ENCODE peak calls at places on chromosomes 1 and 21, in six cellular contexts. D, X, T, Q, C and G are unnamed samples. For H3K27me3, the result is how much of the 10 kb centered on the place peaks cover.

GRCh38 chr21:34544032-34544496 is 32.1 kb upstream of the KCNE1 start:
- DNase-seq in D (peak), X (peak), T (peak), Q (peak), C (peak), G (peak)

GRCh38 chr21:45598109-45598508 is 45.4 kb upstream of the PCBP3 start:
- DNase-seq in D (no peak), X (no peak), T (no peak), Q (no peak), C (peak), G (no peak)

GRCh38 chr1:161020573-161021167 is at the start of gene F11R:
- DNase-seq in D (no peak), X (peak), T (peak), Q (peak), C (peak), G (no peak)

GRCh38 chr1:205811660-205812059 is 1.3 kb downstream of the SLC41A1 start:
- DNase-seq in D (peak), X (peak), T (no peak), Q (no peak), C (no peak), G (no peak)

GRCh38 chr1:109617291-109617801 is 2.1 kb downstream of the GNAT2 start:
- DNase-seq in D (no peak), X (peak), T (peak), Q (no peak), C (no peak), G (no peak)

GRCh38 chr21:21851657-21852056 is 853.4 kb downstream of the NCAM2 start:
- DNase-seq in D (no peak), X (no peak), T (peak), Q (no peak), C (no peak), G (no peak)

GRCh38 chr1:60564196-60564595 is 490.6 kb upstream of the C1orf87 start:
- DNase-seq in D (no peak), X (peak), T (no peak), Q (no peak), C (no peak), G (no peak)

GRCh38 chr1:92808353-92808752 is 23.4 kb upstream of the EVI5 start:
- DNase-seq in D (no peak), X (no peak), T (peak), Q (no peak), C (no peak), G (no peak)

GRCh38 chr1:171090604-171091003 is at the start of gene FMO3:
- DNase-seq in D (no peak), X (no peak), T (no peak), Q (no peak), C (no peak), G (no peak)

GRCh38 chr1:239446611-239447010 is 60.2 kb downstream of the CHRM3 start:
- DNase-seq in D (no peak), X (no peak), T (peak), Q (no peak), C (no peak), G (no peak)

GRCh38 chr21:42113926-42114409 is 42.9 kb downstream of the UMODL1 start:
- DNase-seq in D (no peak), X (no peak), T (peak), Q (peak), C (no peak), G (no peak)
- TF ChIP-seq CTCF in D (peak), X (no peak), T (peak), Q (peak), C (peak), G (no peak)

GRCh38 chr1:159972443-159973205 is 18.6 kb upstream of the SLAMF9 start:
- DNase-seq in D (no peak), X (no peak), T (no peak), Q (no peak), C (no peak), G (no peak)

GRCh38 chr1:159974350-159974965 is 20.4 kb upstream of the SLAMF9 start:
- DNase-seq in D (no peak), X (no peak), T (no peak), Q (no peak), C (no peak), G (no peak)

GRCh38 chr1:159973350-159973940 is 19.4 kb upstream of the SLAMF9 start:
- DNase-seq in D (no peak), X (no peak), T (no peak), Q (no peak), C (no peak), G (no peak)

GRCh38 chr1:159970932-159971342 is 16.9 kb upstream of the SLAMF9 start:
- DNase-seq in D (no peak), X (no peak), T (no peak), Q (no peak), C (no peak), G (no peak)
- H3K27ac ChIP-seq in D (no peak), X (no peak), T (no peak), Q (no peak), C (no peak), G (no peak)

GRCh38 chr1:97467445-97467844 is 453.4 kb downstream of the DPYD start:
- DNase-seq in D (no peak), X (no peak), T (no peak), Q (no peak), C (no peak), G (no peak)

GRCh38 chr1:97464305-97464704 is 456.5 kb downstream of the DPYD start:
- DNase-seq in D (no peak), X (no peak), T (no peak), Q (no peak), C (no peak), G (no peak)

GRCh38 chr1:97457446-97458089 is 463.3 kb downstream of the DPYD start:
- DNase-seq in D (no peak), X (no peak), T (no peak), Q (no peak), C (no peak), G (no peak)

GRCh38 chr1:97461782-97462181 is 459.1 kb downstream of the DPYD start:
- DNase-seq in D (no peak), X (no peak), T (no peak), Q (no peak), C (no peak), G (no peak)
- H3K27me3 ChIP-seq in D (under half), X (under half), T (under half), Q (under half), C (under half), G (under half)

GRCh38 chr1:46248122-46248920 is 758 bp downstream of the RAD54L start:
- DNase-seq in D (no peak), X (no peak), T (peak), Q (no peak), C (no peak), G (no peak)

GRCh38 chr1:46242918-46243317 is 4.6 kb upstream of the RAD54L start:
- DNase-seq in D (no peak), X (no peak), T (no peak), Q (no peak), C (no peak), G (no peak)

GRCh38 chr1:46247433-46248121 is at the start of gene RAD54L:
- DNase-seq in D (peak), X (peak), T (peak), Q (peak), C (peak), G (peak)

GRCh38 chr1:46246548-46247432 is 773 bp upstream of the RAD54L start:
- DNase-seq in D (peak), X (peak), T (peak), Q (no peak), C (no peak), G (no peak)

DNA sequence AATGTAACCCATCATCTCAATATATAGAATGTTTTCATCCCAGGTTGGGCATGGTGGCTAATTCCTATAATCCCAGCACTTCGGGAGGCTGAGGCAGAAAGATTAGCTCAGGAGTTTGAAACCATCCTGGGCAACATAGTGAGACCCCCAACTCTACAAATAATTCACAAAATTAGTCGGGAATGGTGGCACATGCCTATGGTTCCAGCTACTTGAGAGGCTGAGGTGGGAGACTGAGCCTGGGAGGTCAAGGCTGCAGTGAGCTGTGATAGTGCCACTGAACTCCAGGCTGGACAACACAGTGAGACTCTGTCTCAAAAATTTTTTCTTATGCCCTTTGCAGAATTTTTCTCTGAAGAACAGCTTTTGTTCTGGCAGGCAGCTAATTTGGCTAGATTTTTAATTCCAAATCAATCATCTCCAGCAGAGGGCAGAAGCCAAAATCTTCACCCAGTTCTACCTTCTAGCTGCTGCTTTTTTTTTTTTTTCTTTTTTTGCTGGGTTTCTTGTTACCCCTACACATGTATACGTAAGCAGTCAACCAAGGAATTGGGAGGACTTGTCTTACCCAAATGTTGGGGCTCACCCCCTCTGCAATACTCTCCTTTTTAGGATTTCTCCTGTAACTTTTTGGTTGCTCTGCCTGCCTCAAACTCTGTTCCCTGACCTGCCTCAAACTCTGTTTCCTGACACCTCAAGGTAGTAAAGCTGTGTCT is 2.7 kb upstream of the RAD54L start:
- DNase-seq in D (no peak), X (peak), T (peak), Q (no peak), C (no peak), G (no peak)
- TF ChIP-seq CTCF in D (peak), X (peak), T (peak), Q (no peak), C (peak), G (peak)

GRCh38 chr1:54428838-54429513 is 22.8 kb upstream of the SSBP3 start:
- DNase-seq in D (no peak), X (peak), T (no peak), Q (no peak), C (peak), G (no peak)
- H3K27ac ChIP-seq in D (no peak), X (no peak), T (no peak), Q (no peak), C (no peak), G (no peak)

GRCh38 chr1:151984313-151984956 is 9.2 kb downstream of the S100A10 start:
- DNase-seq in D (no peak), X (no peak), T (no peak), Q (no peak), C (no peak), G (no peak)
- H3K27me3 ChIP-seq in D (under half), X (under half), T (under half), Q (under half), C (under half), G (under half)

DNA sequence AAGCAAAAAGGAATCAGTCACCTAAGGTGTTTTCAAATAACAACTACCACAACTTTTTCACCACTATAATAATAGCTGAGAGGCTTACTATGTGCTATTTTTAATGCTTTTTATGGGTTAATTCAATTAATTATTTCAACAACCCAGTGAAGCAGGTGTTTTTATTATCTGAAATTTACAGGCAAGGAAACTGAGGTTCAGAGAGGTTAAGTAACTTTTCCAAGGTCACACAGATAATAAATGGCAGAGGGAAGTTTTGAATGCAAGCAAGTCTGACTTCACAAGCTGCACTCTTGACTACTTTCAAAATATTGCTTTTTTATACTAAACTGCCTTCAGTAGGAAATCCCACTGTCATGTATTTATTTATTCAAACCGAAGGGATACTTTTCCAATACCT is 4.2 kb upstream of the TMEM183A start:
- DNase-seq in D (no peak), X (no peak), T (no peak), Q (no peak), C (no peak), G (no peak)
- TF ChIP-seq CTCF in D (no peak), X (no peak), T (no peak), Q (no peak), C (no peak), G (no peak)

GRCh38 chr1:156115514-156116374 is 1.2 kb downstream of the LMNA start:
- DNase-seq in D (peak), X (peak), T (peak), Q (peak), C (peak), G (no peak)
- H3K27ac ChIP-seq in D (peak), X (peak), T (peak), Q (peak), C (peak), G (peak)

GRCh38 chr1:33654267-33654832 is 181.9 kb downstream of the ZSCAN20 start:
- DNase-seq in D (no peak), X (peak), T (peak), Q (no peak), C (no peak), G (no peak)

GRCh38 chr1:33653226-33653625 is 180.8 kb downstream of the ZSCAN20 start:
- DNase-seq in D (peak), X (no peak), T (no peak), Q (no peak), C (no peak), G (no peak)

GRCh38 chr1:33649759-33650158 is 177.3 kb downstream of the ZSCAN20 start:
- DNase-seq in D (peak), X (no peak), T (no peak), Q (no peak), C (no peak), G (no peak)

GRCh38 chr1:33655496-33655895 is 183.1 kb downstream of the ZSCAN20 start:
- DNase-seq in D (peak), X (no peak), T (no peak), Q (no peak), C (no peak), G (no peak)

GRCh38 chr1:33650708-33651107 is 178.3 kb downstream of the ZSCAN20 start:
- DNase-seq in D (no peak), X (no peak), T (no peak), Q (no peak), C (no peak), G (no peak)
- H3K27me3 ChIP-seq in D (under half), X (under half), T (half or more), Q (under half), C (under half), G (under half)